ENCODE peak calls at places on chromosomes 5 and 9, in six cellular contexts. J is HepG2, P is breast epithelium, Z is Panc1, G is K562, O is GM23338. S is an unnamed sample.

GRCh38 chr5:67459233-67459632 is 262.6 kb upstream of the CD180 start:
- DNase-seq in J (no peak), P (no peak), Z (no peak), G (no peak), O (no peak), S (no peak)

GRCh38 chr9:114856210-114856941 is 50.5 kb upstream of the TNFSF15 start:
- DNase-seq in J (no peak), P (no peak), Z (no peak), G (no peak), O (no peak), S (no peak)

GRCh38 chr9:3497406-3497805 is 28.4 kb downstream of the RFX3 start:
- DNase-seq in J (no peak), P (no peak), Z (no peak), G (no peak), O (no peak), S (no peak)

GRCh38 chr5:177113566-177114424 is 19.8 kb upstream of the NSD1 start:
- DNase-seq in J (peak), P (peak), Z (peak), G (peak), O (peak), S (peak)

GRCh38 chr9:91864372-91864771 is 85.7 kb downstream of the ROR2 start:
- DNase-seq in J (no peak), P (no peak), Z (no peak), G (no peak), O (no peak), S (no peak)

GRCh38 chr5:78279194-78279593 is 15.3 kb downstream of the AP3B1 start:
- DNase-seq in J (no peak), P (no peak), Z (no peak), G (no peak), O (no peak), S (no peak)

GRCh38 chr5:172334196-172334595 is 50.6 kb upstream of the UBTD2 start:
- DNase-seq in J (no peak), P (no peak), Z (no peak), G (no peak), O (peak), S (no peak)

GRCh38 chr5:171586436-171586835 is 167.0 kb downstream of the FGF18 start:
- DNase-seq in J (no peak), P (no peak), Z (no peak), G (no peak), O (no peak), S (no peak)

GRCh38 chr5:122067330-122067885 is 10.7 kb downstream of the LOX start:
- DNase-seq in J (no peak), P (no peak), Z (no peak), G (no peak), O (peak), S (no peak)

GRCh38 chr5:15763754-15764153 is 263.8 kb downstream of the FBXL7 start:
- DNase-seq in J (no peak), P (no peak), Z (no peak), G (no peak), O (no peak), S (no peak)

GRCh38 chr5:17001418-17001817 is 65.3 kb upstream of the MYO10 start:
- DNase-seq in J (no peak), P (no peak), Z (no peak), G (no peak), O (no peak), S (no peak)

GRCh38 chr9:94157408-94157801 is 73.1 kb downstream of the PTPDC1 start:
- DNase-seq in J (no peak), P (no peak), Z (no peak), G (no peak), O (no peak), S (no peak)

GRCh38 chr9:94156549-94157407 is 72.5 kb downstream of the PTPDC1 start:
- DNase-seq in J (peak), P (peak), Z (no peak), G (no peak), O (no peak), S (peak)

GRCh38 chr9:94161673-94162072 is 77.4 kb downstream of the PTPDC1 start:
- DNase-seq in J (no peak), P (no peak), Z (no peak), G (no peak), O (no peak), S (no peak)

GRCh38 chr9:94159069-94159915 is 75.0 kb downstream of the PTPDC1 start:
- DNase-seq in J (no peak), P (no peak), Z (no peak), G (no peak), O (no peak), S (no peak)

GRCh38 chr9:94160594-94161501 is 76.6 kb downstream of the PTPDC1 start:
- DNase-seq in J (peak), P (no peak), Z (no peak), G (no peak), O (no peak), S (no peak)
- TF ChIP-seq CTCF in J (peak), P (no peak), Z (no peak), G (peak), O (peak), S (no peak)

GRCh38 chr5:142315231-142315900 is 9.5 kb downstream of the SPRY4 start:
- DNase-seq in J (no peak), P (no peak), Z (no peak), G (no peak), O (no peak), S (no peak)

GRCh38 chr5:142314129-142314528 is 10.7 kb downstream of the SPRY4 start:
- DNase-seq in J (no peak), P (no peak), Z (no peak), G (no peak), O (no peak), S (no peak)

GRCh38 chr5:142313275-142313674 is 11.5 kb downstream of the SPRY4 start:
- DNase-seq in J (no peak), P (no peak), Z (no peak), G (no peak), O (no peak), S (no peak)

GRCh38 chr5:142313693-142314092 is 11.1 kb downstream of the SPRY4 start:
- DNase-seq in J (no peak), P (no peak), Z (no peak), G (no peak), O (no peak), S (no peak)

GRCh38 chr5:142314606-142315005 is 10.2 kb downstream of the SPRY4 start:
- DNase-seq in J (no peak), P (no peak), Z (no peak), G (no peak), O (no peak), S (no peak)
- TF ChIP-seq POLR2AphosphoS5 in J (no peak), P (no peak), Z (no peak), G (no peak), O (no peak), S (no peak)

DNA sequence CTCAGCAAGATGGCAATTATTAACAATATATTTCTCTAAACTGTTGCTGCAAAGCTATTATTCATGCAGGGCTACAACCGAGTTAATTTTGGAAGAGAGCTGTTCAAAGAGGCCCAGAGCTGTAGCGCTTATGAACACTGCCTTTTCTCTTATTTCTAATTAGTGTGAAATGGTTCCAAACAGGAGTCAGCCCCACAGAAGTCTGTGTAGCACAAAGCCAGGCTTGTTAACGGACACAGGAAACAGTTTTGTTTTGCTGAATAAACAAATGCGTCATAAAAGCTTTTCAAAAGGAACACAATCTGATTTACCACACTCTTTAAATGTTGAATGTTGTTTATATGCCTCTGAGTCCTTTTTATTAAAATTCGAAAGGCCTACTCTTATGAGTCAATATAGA is 396.5 kb downstream of the ANXA1 start:
- DNase-seq in J (no peak), P (no peak), Z (no peak), G (no peak), O (no peak), S (no peak)
- TF ChIP-seq CTCF in J (no peak), P (no peak), Z (no peak), G (no peak), O (no peak), S (no peak)

GRCh38 chr5:88743231-88743879 is 139.6 kb downstream of the MEF2C start:
- DNase-seq in J (no peak), P (no peak), Z (no peak), G (peak), O (no peak), S (no peak)

GRCh38 chr5:88748670-88749069 is 134.3 kb downstream of the MEF2C start:
- DNase-seq in J (no peak), P (no peak), Z (no peak), G (no peak), O (no peak), S (no peak)

GRCh38 chr5:88741964-88742363 is 141.0 kb downstream of the MEF2C start:
- DNase-seq in J (no peak), P (no peak), Z (no peak), G (no peak), O (no peak), S (no peak)

GRCh38 chr5:88746438-88746882 is 136.5 kb downstream of the MEF2C start:
- DNase-seq in J (no peak), P (no peak), Z (no peak), G (no peak), O (no peak), S (no peak)

DNA sequence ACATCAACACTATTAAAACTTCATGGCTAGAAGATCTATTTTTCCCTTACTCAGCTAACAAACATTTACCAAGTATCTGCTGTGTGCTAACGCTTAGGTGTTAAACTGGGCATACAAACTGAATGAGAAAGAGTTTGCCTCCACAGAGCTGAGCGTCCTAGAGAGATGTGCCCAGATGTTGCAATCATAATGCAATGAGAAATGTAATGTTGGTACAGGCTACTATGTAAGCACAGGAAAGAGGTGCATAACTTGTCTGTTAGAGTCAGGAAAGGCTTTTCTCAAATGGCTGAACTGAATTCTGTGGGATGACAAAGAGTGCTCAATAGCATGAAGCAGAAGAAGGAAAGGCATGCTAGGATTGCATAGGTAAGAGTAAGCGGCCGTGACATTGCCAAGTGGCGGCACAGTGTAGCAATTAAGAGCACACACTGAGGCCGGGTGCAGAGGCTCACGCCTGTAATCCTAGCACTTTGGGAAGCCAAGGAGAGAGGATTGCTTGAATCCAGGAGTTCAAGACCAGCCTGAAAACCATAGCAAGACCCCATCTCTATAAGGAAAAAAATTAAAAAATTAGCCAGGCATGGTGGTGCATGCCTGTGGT is 137.8 kb downstream of the MEF2C start:
- DNase-seq in J (no peak), P (no peak), Z (no peak), G (no peak), O (no peak), S (no peak)
- TF ChIP-seq POLR2AphosphoS5 in J (no peak), P (no peak), Z (no peak), G (no peak), O (no peak), S (no peak)

DNA sequence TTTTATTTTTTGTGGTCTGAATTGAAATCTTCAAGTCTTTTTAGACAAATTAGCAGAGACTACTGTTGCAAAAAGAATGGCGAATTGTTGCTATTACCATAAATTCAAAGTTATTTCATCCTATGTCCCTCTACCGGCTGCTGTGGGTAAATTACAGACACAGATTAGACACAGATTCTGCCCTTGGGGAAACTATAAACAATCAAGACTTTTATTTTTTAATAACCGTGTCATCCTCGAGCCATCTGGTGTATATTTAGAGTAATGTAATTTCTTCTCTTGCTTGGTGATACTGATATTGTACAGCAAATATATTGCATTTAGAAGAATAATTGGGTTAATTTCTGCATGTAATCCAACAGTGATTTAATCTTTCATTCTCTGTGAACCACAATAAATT is 228.0 kb upstream of the ADAMTSL1 start:
- DNase-seq in J (no peak), P (no peak), Z (no peak), G (no peak), O (no peak), S (no peak)
- TF ChIP-seq CTCF in J (no peak), P (no peak), Z (no peak), G (no peak), O (no peak), S (no peak)

GRCh38 chr5:81214848-81215247 is 18.3 kb upstream of the CKMT2 start:
- DNase-seq in J (no peak), P (no peak), Z (no peak), G (no peak), O (no peak), S (no peak)
- TF ChIP-seq POLR2AphosphoS5 in J (no peak), P (no peak), Z (no peak), G (no peak), O (no peak), S (no peak)

GRCh38 chr5:146595088-146595487 is 79.1 kb upstream of the GPR151 start:
- DNase-seq in J (peak), P (no peak), Z (no peak), G (no peak), O (peak), S (no peak)

GRCh38 chr5:146599261-146599660 is 83.3 kb upstream of the GPR151 start:
- DNase-seq in J (no peak), P (no peak), Z (no peak), G (no peak), O (no peak), S (no peak)
- TF ChIP-seq CTCF in J (no peak), P (no peak), Z (no peak), G (no peak), O (no peak), S (no peak)

S was measured in HL-60.